ENCODE peak calls at places on chromosomes 2 and 18, in nine cellular contexts. R is foreskin fibroblast; B is mesothelial cell of epicardium; I is GDM1; F is naive thymus-derived CD4-positive, alpha-beta T cell; P is fibroblast of the aortic adventitia; D is MCF 10A; U is posterior vena cava; E is stimulated activated CD8-positive, alpha-beta memory T cell treated with anti-CD3 and anti-CD28 coated beads, Interleukin-2, amount 100 ng/mL, for 48 hours. G is an unnamed sample.

GRCh38 chr2:131031875-131032274 is 61.4 kb downstream of the FAM168B start:
- DNase-seq in R (no peak), B (no peak), D (no peak), I (no peak), F (no peak), U (no peak), E (no peak), P (no peak), G (no peak)

GRCh38 chr2:238652771-238653157 is 195.1 kb upstream of the TWIST2 start:
- DNase-seq in I (no peak), B (no peak), E (no peak), D (no peak), U (peak; percentile 46), P (no peak), R (no peak), F (no peak), G (no peak)

GRCh38 chr18:46387426-46388131 is 269.4 kb downstream of the LOXHD1 start:
- DNase-seq in D (peak; percentile 75), U (no peak), R (no peak), I (no peak), F (no peak), E (no peak), B (no peak), P (no peak), G (no peak)

GRCh38 chr18:10872297-10872696 is 277.1 kb downstream of the PIEZO2 start:
- DNase-seq in I (no peak), U (no peak), E (no peak), F (no peak), R (no peak), P (peak; percentile 47), D (no peak), B (no peak), G (no peak)

GRCh38 chr2:23595021-23595420 is 210.0 kb downstream of the KLHL29 start:
- DNase-seq in R (no peak), E (no peak), B (no peak), U (no peak), I (no peak), P (no peak), F (no peak), D (no peak), G (no peak)

GRCh38 chr2:64863097-64863820 is 125.9 kb upstream of the SLC1A4 start:
- DNase-seq in U (no peak), P (no peak), I (no peak), R (no peak), F (no peak), D (no peak), B (no peak), E (no peak), G (no peak)

GRCh38 chr2:64781991-64782390 is 128.3 kb upstream of the SERTAD2 start:
- DNase-seq in P (peak; percentile 90), E (no peak), I (no peak), F (no peak), R (peak; percentile 48), D (no peak), U (no peak), B (no peak), G (no peak)

GRCh38 chr2:157620956-157621355 is 7.7 kb downstream of the ACVR1C start:
- DNase-seq in U (no peak), B (no peak), P (peak; percentile 37), E (no peak), F (no peak), I (no peak), R (peak; percentile 52), D (no peak), G (no peak)

GRCh38 chr2:15772196-15772595 is 168.2 kb upstream of the MYCN start:
- DNase-seq in F (no peak), R (no peak), P (no peak), B (no peak), D (no peak), U (no peak), I (no peak), E (no peak), G (no peak)

GRCh38 chr2:227812001-227812400 is 1.6 kb upstream of the CCL20 start:
- DNase-seq in I (no peak), D (no peak), R (no peak), F (no peak), U (no peak), B (no peak), E (no peak), P (no peak), G (no peak)

GRCh38 chr2:189092936-189093335 is 86.6 kb downstream of the COL5A2 start:
- DNase-seq in D (no peak), U (peak; percentile 79), F (no peak), E (no peak), P (peak; percentile 95), B (no peak), I (no peak), R (peak; percentile 80), G (no peak)

GRCh38 chr2:217106650-217107014 is 246.8 kb upstream of the TNP1 start:
- DNase-seq in U (no peak), I (no peak), R (peak; percentile 63), E (no peak), B (no peak), D (peak; percentile 30), F (no peak), P (peak; percentile 51), G (no peak)

GRCh38 chr2:1502891-1503304 is 89.6 kb downstream of the TPO start:
- DNase-seq in D (no peak), E (no peak), F (no peak), P (no peak), U (peak; percentile 53), B (peak; percentile 9), I (no peak), R (no peak), G (no peak)

GRCh38 chr18:78769502-78770113 is 210.0 kb upstream of the SALL3 start:
- DNase-seq in I (no peak), E (no peak), D (no peak), F (no peak), U (peak; percentile 60), B (no peak), R (no peak), P (no peak), G (no peak)

GRCh38 chr2:240813231-240813921 is 6.6 kb downstream of the KIF1A start:
- DNase-seq in P (no peak), F (no peak), D (no peak), U (no peak), I (no peak), R (no peak), B (no peak), E (no peak), G (no peak)

GRCh38 chr2:240836781-240837467 is 16.9 kb upstream of the KIF1A start:
- DNase-seq in B (no peak), I (no peak), U (peak; percentile 89), F (no peak), D (peak; percentile 26), E (no peak), P (peak; percentile 65), R (peak; percentile 87), G (no peak)

GRCh38 chr2:213232649-213233437 is 51.4 kb upstream of the SPAG16 start:
- DNase-seq in R (peak; percentile 36), F (no peak), P (no peak), U (no peak), I (no peak), D (no peak), E (peak; percentile 4), B (no peak), G (no peak)

GRCh38 chr2:83103602-83104001 is 1355.5 kb downstream of the SUCLG1 start:
- DNase-seq in E (no peak), D (peak; percentile 30), I (no peak), R (peak; percentile 89), U (no peak), P (peak; percentile 80), F (no peak), B (no peak), G (no peak)

GRCh38 chr2:189522435-189523151 is 58.0 kb downstream of the SLC40A1 start:
- DNase-seq in B (no peak), F (no peak), D (no peak), R (peak; percentile 11), I (no peak), E (no peak), U (no peak), P (peak; percentile 58), G (no peak)

GRCh38 chr2:241274127-241274526 is 41.3 kb downstream of the HDLBP start:
- DNase-seq in F (no peak), U (no peak), I (no peak), D (no peak), R (peak; percentile 21), B (no peak), P (no peak), E (no peak), G (no peak)

GRCh38 chr18:42446195-42446594 is 491.2 kb downstream of the PIK3C3 start:
- DNase-seq in P (peak; percentile 93), U (no peak), R (peak; percentile 0), B (no peak), F (no peak), D (peak; percentile 55), E (no peak), I (no peak), G (no peak)

GRCh38 chr18:40555914-40556313 is 1399.1 kb upstream of the PIK3C3 start:
- DNase-seq in P (no peak), D (no peak), I (no peak), F (no peak), R (peak; percentile 18), E (no peak), B (no peak), U (no peak), G (no peak)

GRCh38 chr2:62284980-62285379 is 89.1 kb downstream of the B3GNT2 start:
- DNase-seq in U (no peak), R (no peak), F (no peak), E (no peak), P (no peak), I (no peak), B (no peak), D (no peak), G (no peak)

GRCh38 chr2:23078799-23079434 is 306.1 kb upstream of the KLHL29 start:
- DNase-seq in I (no peak), R (no peak), B (no peak), D (no peak), U (no peak), E (no peak), F (no peak), P (no peak), G (no peak)

GRCh38 chr2:129927696-129928095 is 51.8 kb upstream of the RAB6C start:
- DNase-seq in P (no peak), I (no peak), E (no peak), R (no peak), D (no peak), B (no peak), F (no peak), U (no peak), G (no peak)

G was measured in omental fat pad.